ENCODE peak calls at places on chromosome 6, in eight cellular contexts. I is body of pancreas; L is transverse colon; G is left ventricle myocardium inferior; B is CD4-positive, alpha-beta memory T cell; P is upper lobe of left lung; E is naive thymus-derived CD4-positive, alpha-beta T cell; C is cardiac muscle cell. R is an unnamed sample.
A peak's percentile ranks its signal among the peaks of the same experiment; 100 is the strongest.

GRCh38 chr6:33073431-33073871 is at the start of gene HLA-DPA1:
- DNase-seq in I (peak; percentile 68), L (peak; percentile 64), G (no peak), B (peak; percentile 60), P (peak; percentile 75), E (peak; percentile 30), C (peak; percentile 44), R (peak; percentile 28)

GRCh38 chr6:18425218-18425617 is 38.1 kb downstream of the RNF144B start:
- DNase-seq in I (no peak), L (no peak), G (no peak), B (no peak), P (peak; percentile 24), E (no peak), C (no peak), R (no peak)

GRCh38 chr6:16737389-16737788 is 23.9 kb downstream of the ATXN1 start:
- DNase-seq in I (no peak), L (no peak), G (no peak), B (no peak), P (no peak), E (no peak), C (peak; percentile 73), R (no peak)

GRCh38 chr6:73566954-73567591 is 46.2 kb upstream of the EEF1A1 start:
- DNase-seq in I (peak; percentile 94), L (peak; percentile 86), G (peak; percentile 55), B (no peak), P (peak; percentile 90), E (no peak), C (peak; percentile 66), R (peak; percentile 93)

GRCh38 chr6:38378801-38379200 is 260.9 kb downstream of the BTBD9 start:
- DNase-seq in I (no peak), L (no peak), G (no peak), B (no peak), P (no peak), E (no peak), C (no peak), R (no peak)

GRCh38 chr6:170345662-170346061 is 39.1 kb downstream of the FAM120B start:
- DNase-seq in I (no peak), L (no peak), G (no peak), B (no peak), P (no peak), E (no peak), C (no peak), R (no peak)

GRCh38 chr6:8855411-8855810 is 420.1 kb upstream of the SLC35B3 start:
- DNase-seq in I (no peak), L (no peak), G (no peak), B (no peak), P (no peak), E (no peak), C (no peak), R (no peak)

GRCh38 chr6:69580696-69581095 is 216.1 kb downstream of the LMBRD1 start:
- DNase-seq in I (no peak), L (no peak), G (no peak), B (no peak), P (no peak), E (no peak), C (no peak), R (no peak)

GRCh38 chr6:144528605-144529425 is 243.7 kb downstream of the UTRN start:
- DNase-seq in I (no peak), L (no peak), G (no peak), B (no peak), P (no peak), E (no peak), C (peak; percentile 47), R (no peak)

GRCh38 chr6:134577998-134578397 is 260.1 kb upstream of the SGK1 start:
- DNase-seq in I (no peak), L (no peak), G (no peak), B (no peak), P (no peak), E (no peak), C (peak; percentile 20), R (no peak)

GRCh38 chr6:139368661-139369060 is 5.8 kb downstream of the CITED2 start:
- DNase-seq in I (no peak), L (no peak), G (no peak), B (no peak), P (no peak), E (no peak), C (no peak), R (no peak)

GRCh38 chr6:6320901-6321300 is 439 bp upstream of the F13A1 start:
- DNase-seq in I (no peak), L (no peak), G (no peak), B (no peak), P (no peak), E (no peak), C (no peak), R (no peak)

GRCh38 chr6:8139451-8139850 is 37.1 kb upstream of the EEF1E1 start:
- DNase-seq in I (no peak), L (no peak), G (no peak), B (no peak), P (no peak), E (no peak), C (no peak), R (no peak)

GRCh38 chr6:7646394-7646793 is 56.4 kb downstream of the SNRNP48 start:
- DNase-seq in I (no peak), L (no peak), G (no peak), B (no peak), P (no peak), E (no peak), C (peak; percentile 17), R (no peak)

GRCh38 chr6:156685823-156686428 is 91.3 kb upstream of the ARID1B start:
- DNase-seq in I (no peak), L (no peak), G (no peak), B (no peak), P (no peak), E (no peak), C (no peak), R (peak; percentile 27)

GRCh38 chr6:86937219-86938079 is at the start of gene HTR1E:
- DNase-seq in I (peak; percentile 65), L (no peak), G (no peak), B (no peak), P (peak; percentile 25), E (no peak), C (peak; percentile 39), R (no peak)

GRCh38 chr6:160275511-160276003 is 16.9 kb upstream of the SLC22A2 start:
- DNase-seq in I (no peak), L (no peak), G (no peak), B (no peak), P (no peak), E (no peak), C (no peak), R (no peak)

GRCh38 chr6:126027601-126028000 is 41.3 kb downstream of the TRMT11 start:
- DNase-seq in I (no peak), L (no peak), G (no peak), B (no peak), P (no peak), E (no peak), C (peak; percentile 21), R (no peak)

GRCh38 chr6:163398796-163399195 is 15.7 kb upstream of the QKI start:
- DNase-seq in I (peak; percentile 74), L (peak; percentile 45), G (peak; percentile 46), B (no peak), P (peak; percentile 76), E (no peak), C (no peak), R (no peak)

GRCh38 chr6:148179786-148180185 is 162.9 kb upstream of the SASH1 start:
- DNase-seq in I (no peak), L (no peak), G (no peak), B (no peak), P (no peak), E (no peak), C (peak; percentile 41), R (no peak)

GRCh38 chr6:159640722-159641482 is 52.1 kb downstream of the SOD2 start:
- DNase-seq in I (peak; percentile 43), L (no peak), G (no peak), B (no peak), P (no peak), E (no peak), C (no peak), R (no peak)

GRCh38 chr6:149851461-149851860 is 12.7 kb downstream of the LRP11 start:
- DNase-seq in I (no peak), L (no peak), G (no peak), B (no peak), P (no peak), E (no peak), C (peak; percentile 39), R (no peak)
- H3K27ac ChIP-seq in I (no peak overlapping the region), L (no peak overlapping the region), G (no peak overlapping the region), B (no peak overlapping the region), P (peak overlapping the region; percentile 64), E (no peak overlapping the region), C (no peak overlapping the region), R (no peak overlapping the region)

GRCh38 chr6:75202676-75203131 is 3.1 kb downstream of the COL12A1 start:
- DNase-seq in I (no peak), L (no peak), G (no peak), B (no peak), P (no peak), E (no peak), C (peak; percentile 68), R (no peak)
- H3K4me3 ChIP-seq in I (no peak overlapping the region), L (peak overlapping the region; percentile 33), G (peak overlapping the region; percentile 51), B (no peak overlapping the region), P (no peak overlapping the region), E (no peak overlapping the region), C (peak overlapping the region; percentile 20), R (no peak overlapping the region)

DNA sequence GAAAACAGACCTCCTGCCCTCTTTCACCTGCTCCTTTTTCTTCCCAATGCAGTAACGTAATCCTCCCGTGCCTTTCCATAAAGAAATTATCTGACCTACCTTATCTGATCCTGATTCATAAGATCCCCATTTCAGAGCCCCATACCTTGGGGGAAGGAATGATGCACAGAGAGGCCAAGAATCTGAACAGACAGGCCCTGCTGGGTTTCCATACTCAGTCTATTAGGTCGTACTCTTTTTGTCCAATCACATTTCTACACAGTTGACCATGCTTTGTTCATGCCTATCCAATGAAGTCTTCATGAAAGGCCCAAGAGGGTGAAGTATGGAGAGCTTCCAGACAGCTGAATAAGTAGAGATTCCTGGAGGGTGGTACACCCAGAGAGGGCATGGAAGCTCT is 25.3 kb downstream of the SRPK1 start:
- DNase-seq in I (no peak), L (no peak), G (no peak), B (no peak), P (no peak), E (no peak), C (no peak), R (no peak)
- H3K27ac ChIP-seq in I (no peak overlapping the region), L (no peak overlapping the region), G (no peak overlapping the region), B (no peak overlapping the region), P (no peak overlapping the region), E (no peak overlapping the region), C (no peak overlapping the region), R (no peak overlapping the region)

DNA sequence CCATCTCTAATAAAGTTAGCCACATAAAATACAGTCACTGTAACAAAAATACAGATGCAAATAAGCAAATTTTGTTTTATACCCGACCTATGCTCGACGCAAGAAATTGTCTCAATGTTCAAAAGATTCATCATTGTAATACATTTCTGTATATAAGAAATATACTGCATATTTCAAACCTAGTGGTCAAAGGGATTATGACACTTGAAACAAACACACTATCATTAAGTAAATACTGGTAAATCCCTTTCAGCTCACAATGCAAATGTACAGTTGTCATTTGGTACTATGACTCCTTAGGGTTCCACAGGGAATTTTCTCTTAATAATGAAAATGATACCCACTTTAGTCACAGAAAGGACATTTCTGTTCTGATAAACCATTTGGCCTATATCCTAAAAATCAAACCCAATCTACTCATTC is 2.2 kb downstream of the HIVEP2 start:
- DNase-seq in I (no peak), L (no peak), G (no peak), B (peak; percentile 48), P (no peak), E (no peak), C (peak; percentile 66), R (no peak)
- H3K4me3 ChIP-seq in I (no peak overlapping the region), L (no peak overlapping the region), G (no peak overlapping the region), B (peak overlapping the region; percentile 89), P (no peak overlapping the region), E (peak overlapping the region; percentile 94), C (no peak overlapping the region), R (no peak overlapping the region)

GRCh38 chr6:42748241-42748898 is 2.5 kb upstream of the TBCC start:
- DNase-seq in I (no peak), L (no peak), G (no peak), B (no peak), P (no peak), E (no peak), C (peak; percentile 44), R (no peak)
- H3K27ac ChIP-seq in I (peak overlapping the region; percentile 8), L (peak overlapping the region; percentile 35), G (peak overlapping the region; percentile 89), B (peak overlapping the region; percentile 76), P (peak overlapping the region; percentile 9), E (peak overlapping the region; percentile 88), C (no peak overlapping the region), R (no peak overlapping the region)

R was measured in colonic mucosa.